ENCODE peak calls at places on chromosomes 2 and 18, in six cellular contexts. V is lower leg skin, C is heart left ventricle, T is HCT116, Q is ovary, X is spleen. M is an unnamed sample.

GRCh38 chr2:236010920-236011685 is 157.1 kb downstream of the GBX2 start:
- DNase-seq in V (no peak), C (no peak), T (no peak), Q (no peak), X (no peak), M (no peak)

GRCh38 chr2:37768491-37768925 is 97.1 kb upstream of the CDC42EP3 start:
- DNase-seq in V (peak), C (no peak), T (no peak), Q (no peak), X (no peak), M (peak)

GRCh38 chr2:74893332-74893731 is 59.4 kb downstream of the HK2 start:
- DNase-seq in V (no peak), C (no peak), T (no peak), Q (no peak), X (no peak), M (no peak)

GRCh38 chr2:218822622-218823021 is 9.0 kb downstream of the PRKAG3 start:
- DNase-seq in V (no peak), C (no peak), T (no peak), Q (no peak), X (no peak), M (no peak)

GRCh38 chr2:74286725-74287124 is 56.5 kb downstream of the SLC4A5 start:
- DNase-seq in V (no peak), C (no peak), T (no peak), Q (no peak), X (no peak), M (no peak)

GRCh38 chr2:137655812-137656211 is 308.5 kb upstream of the HNMT start:
- DNase-seq in V (no peak), C (no peak), T (no peak), Q (no peak), X (no peak), M (no peak)

GRCh38 chr2:112152476-112153178 is 14.4 kb downstream of the FBLN7 start:
- DNase-seq in V (peak), C (no peak), T (no peak), Q (no peak), X (no peak), M (no peak)

GRCh38 chr2:191171708-191172355 is 21.0 kb upstream of the STAT4 start:
- DNase-seq in V (no peak), C (no peak), T (no peak), Q (no peak), X (no peak), M (no peak)

GRCh38 chr2:38075436-38076249 is at the start of gene CYP1B1:
- DNase-seq in V (no peak), C (no peak), T (no peak), Q (peak), X (peak), M (peak)

GRCh38 chr2:68062680-68063387 is at the start of gene C1D:
- DNase-seq in V (peak), C (peak), T (peak), Q (peak), X (peak), M (peak)
- TF ChIP-seq POLR2A in V (peak), C (no peak), T (peak), Q (peak), X (no peak), M (peak)

GRCh38 chr2:223834431-223834830 is 3.0 kb downstream of the AP1S3 start:
- DNase-seq in V (no peak), C (no peak), T (no peak), Q (no peak), X (no peak), M (no peak)

GRCh38 chr2:223828314-223828713 is 9.1 kb downstream of the AP1S3 start:
- DNase-seq in V (no peak), C (no peak), T (no peak), Q (no peak), X (no peak), M (no peak)

GRCh38 chr2:223824301-223824700 is 13.1 kb downstream of the AP1S3 start:
- DNase-seq in V (no peak), C (no peak), T (no peak), Q (no peak), X (no peak), M (no peak)

GRCh38 chr2:223826995-223827394 is 10.4 kb downstream of the AP1S3 start:
- DNase-seq in V (no peak), C (no peak), T (no peak), Q (no peak), X (no peak), M (no peak)

DNA sequence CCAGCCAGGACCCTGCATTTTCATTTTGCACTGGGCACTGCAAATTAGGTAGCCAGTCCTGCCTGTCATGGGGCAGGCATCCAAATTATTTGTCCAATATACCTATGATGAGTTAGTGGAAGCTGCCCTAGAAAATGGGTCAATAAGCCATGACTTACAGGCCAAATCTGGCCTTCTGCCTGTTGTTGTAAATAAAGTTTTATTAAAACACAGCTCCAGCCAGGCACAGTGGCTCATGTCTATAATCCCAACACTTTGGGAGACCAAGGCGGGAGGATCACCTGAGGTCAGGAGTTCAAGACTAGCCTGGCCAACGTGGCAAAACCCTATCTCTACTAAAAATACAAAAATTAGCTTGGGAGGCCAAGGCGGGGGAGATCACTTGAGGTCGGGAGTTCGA is 8.3 kb downstream of the AP1S3 start:
- DNase-seq in V (no peak), C (no peak), T (no peak), Q (no peak), X (no peak), M (no peak)
- TF ChIP-seq POLR2A in V (no peak), C (no peak), T (no peak), Q (no peak), X (no peak), M (no peak)

DNA sequence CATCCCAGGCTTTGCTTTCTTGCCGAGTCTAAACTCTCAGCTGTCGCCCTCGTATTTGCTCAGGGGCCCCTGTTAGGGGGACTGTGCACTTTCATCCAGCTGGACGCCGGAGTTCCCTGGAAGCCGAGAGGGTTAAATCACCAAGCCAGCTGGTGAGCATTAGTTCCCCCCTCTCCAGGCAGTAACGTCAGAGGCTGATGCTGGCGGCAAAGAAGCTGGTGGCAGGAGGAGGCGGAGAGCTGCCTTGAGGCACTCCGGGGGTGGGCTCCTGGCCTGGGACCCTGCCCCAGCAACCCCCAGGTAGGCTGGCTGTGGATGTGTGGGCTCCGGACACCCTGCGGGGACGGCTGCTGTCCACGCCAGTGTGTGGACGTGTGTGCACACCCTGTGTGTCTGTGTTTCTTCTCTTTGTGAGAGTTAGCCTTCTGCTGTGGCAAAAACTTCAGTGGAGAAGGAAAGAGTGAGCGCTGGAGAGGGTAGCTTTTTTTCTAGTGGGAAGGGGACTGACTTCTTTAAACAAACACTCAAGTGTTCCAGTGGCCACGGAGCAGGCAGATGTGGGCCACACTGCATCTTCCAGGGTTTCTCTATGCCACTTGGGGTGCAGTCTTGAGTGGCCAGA is 84.7 kb downstream of the GLI2 start:
- DNase-seq in V (no peak), C (no peak), T (no peak), Q (peak), X (peak), M (no peak)
- TF ChIP-seq POLR2A in V (no peak), C (no peak), T (no peak), Q (no peak), X (no peak), M (no peak)

GRCh38 chr2:173986805-173987204 is 21.6 kb upstream of the SP3 start:
- DNase-seq in V (peak), C (no peak), T (no peak), Q (no peak), X (no peak), M (no peak)
- TF ChIP-seq POLR2A in V (no peak), C (no peak), T (no peak), Q (no peak), X (no peak), M (no peak)

GRCh38 chr2:69917854-69918253 is 2.9 kb downstream of the MXD1 start:
- DNase-seq in V (no peak), C (no peak), T (peak), Q (no peak), X (no peak), M (peak)

GRCh38 chr2:69918391-69918790 is 3.5 kb downstream of the MXD1 start:
- DNase-seq in V (no peak), C (no peak), T (no peak), Q (no peak), X (no peak), M (no peak)

GRCh38 chr2:69914235-69915049 is 467 bp upstream of the MXD1 start:
- DNase-seq in V (peak), C (peak), T (peak), Q (peak), X (peak), M (peak)

GRCh38 chr2:69916151-69916550 is 1.2 kb downstream of the MXD1 start:
- DNase-seq in V (no peak), C (no peak), T (no peak), Q (no peak), X (no peak), M (no peak)

GRCh38 chr2:69915050-69915945 is at the start of gene MXD1:
- DNase-seq in V (no peak), C (peak), T (no peak), Q (no peak), X (peak), M (peak)
- TF ChIP-seq POLR2A in V (peak), C (peak), T (no peak), Q (peak), X (peak), M (peak)

GRCh38 chr18:47799376-47799775 is 131.1 kb downstream of the SMAD2 start:
- DNase-seq in V (no peak), C (no peak), T (no peak), Q (peak), X (no peak), M (no peak)
- TF ChIP-seq POLR2A in V (no peak), C (no peak), T (no peak), Q (no peak), X (no peak), M (no peak)

GRCh38 chr2:33475381-33476099 is 909 bp upstream of the RASGRP3 start:
- DNase-seq in V (peak), C (peak), T (peak), Q (peak), X (peak), M (peak)

GRCh38 chr2:33478968-33479691 is 2.7 kb downstream of the RASGRP3 start:
- DNase-seq in V (no peak), C (peak), T (no peak), Q (no peak), X (no peak), M (no peak)

GRCh38 chr2:33476100-33476792 is at the start of gene RASGRP3:
- DNase-seq in V (peak), C (peak), T (peak), Q (peak), X (peak), M (peak)

GRCh38 chr2:33476793-33477190 is 343 bp downstream of the RASGRP3 start:
- DNase-seq in V (no peak), C (no peak), T (no peak), Q (no peak), X (no peak), M (no peak)

DNA sequence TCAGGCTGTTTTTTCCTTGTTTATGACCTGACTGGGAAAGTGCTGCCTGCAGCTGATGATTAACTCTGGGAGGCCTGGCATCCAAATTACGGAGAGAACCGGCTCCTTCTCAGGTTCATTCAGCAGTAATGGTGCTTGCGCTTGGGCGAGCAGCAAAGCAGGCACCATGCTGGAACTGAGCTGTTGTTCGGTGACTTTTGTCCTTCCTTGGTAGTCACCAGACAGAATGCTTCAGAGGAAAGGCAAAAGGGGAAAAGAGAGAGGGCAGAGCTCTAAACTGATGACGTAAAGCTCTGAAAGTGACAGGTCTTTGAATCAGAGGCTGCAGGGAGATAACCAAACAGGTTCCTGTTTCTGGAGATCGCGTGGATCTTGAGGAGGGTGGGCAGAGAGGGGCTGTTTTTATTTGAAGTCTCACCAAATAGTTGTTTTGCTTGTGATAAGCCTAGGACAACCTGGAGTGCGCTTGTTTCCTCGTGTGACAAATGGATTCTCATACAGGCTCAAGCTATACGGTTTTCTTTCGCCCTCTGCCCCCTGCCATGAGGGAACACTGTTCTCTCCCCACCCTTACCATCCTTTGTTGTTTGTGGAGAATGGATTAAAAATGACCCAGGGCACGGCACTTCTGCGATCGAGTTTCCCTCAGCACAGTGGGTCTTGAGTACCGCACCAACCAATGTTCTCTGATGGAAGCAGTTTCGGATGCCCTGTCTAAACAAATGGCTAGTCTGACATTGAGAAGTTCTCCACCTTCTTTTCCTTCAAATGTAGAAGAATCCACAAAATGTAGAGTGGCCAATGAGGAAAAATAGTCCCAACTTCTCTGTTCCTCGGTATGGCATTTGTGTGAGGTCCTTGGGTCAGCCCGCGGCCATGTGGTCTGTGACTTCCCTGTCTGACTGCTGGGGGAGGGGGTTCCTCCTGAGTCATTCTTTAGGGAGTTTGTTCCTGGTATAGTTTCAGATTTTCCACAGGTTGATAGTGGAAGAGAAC is 1.3 kb downstream of the RASGRP3 start:
- DNase-seq in V (no peak), C (peak), T (no peak), Q (no peak), X (no peak), M (peak)
- TF ChIP-seq POLR2A in V (no peak), C (no peak), T (no peak), Q (no peak), X (no peak), M (no peak)

M was measured in adrenal gland.